ENCODE peak calls at places on chromosome 14, in six cellular contexts. W is activated CD8-positive, alpha-beta memory T cell treated with anti-CD3 and anti-CD28 coated beads for 4 hours; M is effector memory CD4-positive, alpha-beta T cell; C is GM06990; H is Ammon's horn; U is HEK293T. V is an unnamed sample.

GRCh38 chr14:30389134-30389900 is 169.6 kb upstream of the G2E3 start:
- DNase-seq in W (no peak), M (no peak), C (no peak), H (peak; percentile 85), U (no peak), V (no peak)

GRCh38 chr14:101126376-101127130 is 223.0 kb upstream of the RTL1 start:
- DNase-seq in W (no peak), M (no peak), C (no peak), H (no peak), U (no peak), V (no peak)

GRCh38 chr14:33790996-33791395 is 159.9 kb downstream of the EGLN3 start:
- DNase-seq in W (no peak), M (no peak), C (no peak), H (no peak), U (no peak), V (no peak)

GRCh38 chr14:33352821-33353220 is 414.1 kb downstream of the NPAS3 start:
- DNase-seq in W (no peak), M (no peak), C (no peak), H (no peak), U (no peak), V (no peak)

GRCh38 chr14:80584638-80585505 is 356.7 kb downstream of the CEP128 start:
- DNase-seq in W (no peak), M (no peak), C (no peak), H (no peak), U (no peak), V (no peak)

GRCh38 chr14:61296707-61297502 is 15.8 kb upstream of the TMEM30B start:
- DNase-seq in W (no peak), M (no peak), C (no peak), H (peak; percentile 48), U (peak; percentile 31), V (no peak)

GRCh38 chr14:63192085-63192484 is 12.2 kb upstream of the RHOJ start:
- DNase-seq in W (no peak), M (no peak), C (no peak), H (no peak), U (no peak), V (no peak)

GRCh38 chr14:101169267-101169666 is 265.7 kb upstream of the RTL1 start:
- DNase-seq in W (no peak), M (no peak), C (no peak), H (no peak), U (no peak), V (no peak)

GRCh38 chr14:100537701-100538565 is 49.3 kb downstream of the BEGAIN start:
- DNase-seq in W (no peak), M (no peak), C (no peak), H (peak; percentile 86), U (no peak), V (peak; percentile 55)

GRCh38 chr14:75794615-75795038 is 133.6 kb downstream of the TTLL5 start:
- DNase-seq in W (no peak), M (no peak), C (no peak), H (peak; percentile 52), U (no peak), V (no peak)

GRCh38 chr14:90692061-90692460 is 124.2 kb downstream of the TTC7B start:
- DNase-seq in W (no peak), M (no peak), C (no peak), H (no peak), U (no peak), V (no peak)

GRCh38 chr14:33671556-33671955 is 279.3 kb downstream of the EGLN3 start:
- DNase-seq in W (no peak), M (no peak), C (no peak), H (no peak), U (no peak), V (no peak)

GRCh38 chr14:70245026-70245425 is 56.3 kb upstream of the SLC8A3 start:
- DNase-seq in W (no peak), M (no peak), C (no peak), H (no peak), U (no peak), V (no peak)

GRCh38 chr14:36656769-36657408 is 4.8 kb upstream of the PAX9 start:
- DNase-seq in W (no peak), M (no peak), C (no peak), H (no peak), U (no peak), V (no peak)

GRCh38 chr14:48936352-48936751 is 649.8 kb downstream of the RPS29 start:
- DNase-seq in W (no peak), M (no peak), C (no peak), H (peak; percentile 25), U (no peak), V (no peak)

GRCh38 chr14:38311655-38312054 is 55.8 kb upstream of the CLEC14A start:
- DNase-seq in W (no peak), M (no peak), C (no peak), H (no peak), U (no peak), V (no peak)

GRCh38 chr14:30528119-30528518 is 30.8 kb upstream of the G2E3 start:
- DNase-seq in W (no peak), M (no peak), C (no peak), H (no peak), U (no peak), V (peak; percentile 33)

GRCh38 chr14:53640695-53641094 is 315.9 kb downstream of the BMP4 start:
- DNase-seq in W (no peak), M (no peak), C (no peak), H (no peak), U (no peak), V (no peak)